ENCODE peak calls at places on chromosomes 5 and 9, in six cellular contexts. Y is esophagus squamous epithelium; G is body of pancreas; S is RWPE2; I is Caco-2; W is CD8-positive, alpha-beta T cell. M is an unnamed sample.

GRCh38 chr5:74638776-74639537 is 1.6 kb downstream of the ENC1 start:
- DNase-seq in Y (no peak), G (no peak), S (no peak), I (no peak), W (no peak), M (no peak)

GRCh38 chr9:120918931-120919638 is 7.5 kb downstream of the TRAF1 start:
- DNase-seq in Y (no peak), G (no peak), S (no peak), I (no peak), W (no peak), M (no peak)

GRCh38 chr9:13845460-13845859 is 468.5 kb downstream of the NFIB start:
- DNase-seq in Y (no peak), G (no peak), S (no peak), I (no peak), W (no peak), M (no peak)

GRCh38 chr5:8234179-8234578 is 365.2 kb downstream of the MTRR start:
- DNase-seq in Y (no peak), G (no peak), S (no peak), I (no peak), W (no peak), M (no peak)

GRCh38 chr5:56951131-56951945 is 585 bp downstream of the MIER3 start:
- DNase-seq in Y (no peak), G (peak; percentile 7), S (no peak), I (peak; percentile 49), W (peak; percentile 13), M (no peak)

GRCh38 chr5:179250561-179251225 is 94.6 kb downstream of the ADAMTS2 start:
- DNase-seq in Y (no peak), G (no peak), S (peak; percentile 31), I (peak; percentile 18), W (no peak), M (no peak)

GRCh38 chr9:80090317-80090716 is 518.6 kb downstream of the TLE4 start:
- DNase-seq in Y (no peak), G (no peak), S (no peak), I (no peak), W (no peak), M (no peak)

GRCh38 chr9:13863112-13863511 is 450.8 kb downstream of the NFIB start:
- DNase-seq in Y (no peak), G (peak; percentile 33), S (no peak), I (no peak), W (no peak), M (peak; percentile 48)

GRCh38 chr5:180154821-180155220 is 54.2 kb downstream of the RASGEF1C start:
- DNase-seq in Y (no peak), G (no peak), S (no peak), I (no peak), W (no peak), M (no peak)

GRCh38 chr5:149345892-149346222 is 558 bp downstream of the GRPEL2 start:
- DNase-seq in Y (no peak), G (no peak), S (no peak), I (no peak), W (peak; percentile 16), M (no peak)

GRCh38 chr9:2837915-2838314 is 6.0 kb downstream of the PUM3 start:
- DNase-seq in Y (no peak), G (no peak), S (no peak), I (no peak), W (no peak), M (no peak)

GRCh38 chr5:143311955-143312354 is 91.5 kb downstream of the NR3C1 start:
- DNase-seq in Y (no peak), G (no peak), S (no peak), I (no peak), W (no peak), M (no peak)
- H3K36me3 ChIP-seq in Y (peaks cover 4% of the 10 kb centered on the region), G (peaks cover 8% of the 10 kb centered on the region), S (peaks cover 61% of the 10 kb centered on the region), I (no peaks in the 10 kb centered on the region), W (peaks cover 23% of the 10 kb centered on the region), M (no peaks in the 10 kb centered on the region)

GRCh38 chr9:30519756-30520155 is 1864.7 kb upstream of the ACO1 start:
- DNase-seq in Y (no peak), G (no peak), S (no peak), I (no peak), W (no peak), M (no peak)
- H3K4me1 ChIP-seq in Y (no peaks in the 10 kb centered on the region), G (no peaks in the 10 kb centered on the region), S (no peaks in the 10 kb centered on the region), I (no peaks in the 10 kb centered on the region), W (no peaks in the 10 kb centered on the region), M (no peaks in the 10 kb centered on the region)

DNA sequence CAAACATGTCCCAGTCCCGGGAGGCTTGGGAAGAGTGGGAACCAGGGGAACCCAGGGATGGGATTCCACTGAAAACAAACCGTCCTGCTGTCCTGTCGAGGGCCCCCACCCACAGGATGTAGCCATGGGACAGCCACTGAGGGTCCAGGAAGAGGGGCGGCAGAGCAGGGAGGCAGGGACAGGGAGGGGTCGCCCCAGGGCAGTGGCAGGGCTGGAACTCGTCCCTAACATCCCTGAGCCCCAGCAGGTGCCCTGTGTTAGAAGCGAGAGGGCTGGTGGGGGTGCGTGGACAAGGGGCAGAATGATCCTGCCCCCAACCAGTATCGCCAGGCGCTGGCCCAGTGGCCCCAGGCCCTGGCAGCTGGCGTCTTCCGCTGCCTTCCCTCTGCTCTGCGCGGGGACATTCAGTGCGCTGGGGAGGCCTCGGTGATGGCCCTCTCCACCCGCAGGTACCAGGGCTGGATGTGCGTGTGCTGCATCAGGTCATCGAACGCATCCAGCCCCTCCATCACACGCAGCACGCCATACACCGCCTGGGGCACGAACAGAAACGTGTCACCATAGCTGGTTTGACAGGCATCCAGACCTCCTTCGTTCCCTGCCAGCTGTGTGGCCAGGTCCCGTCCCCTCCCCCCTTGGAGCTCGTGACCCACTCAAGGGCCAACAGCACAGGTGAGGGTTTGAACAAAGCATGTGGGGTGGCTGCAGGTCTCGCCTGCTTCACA is 6.6 kb downstream of the PTGES2 start:
- DNase-seq in Y (no peak), G (no peak), S (peak; percentile 54), I (peak; percentile 35), W (no peak), M (no peak)
- H3K36me3 ChIP-seq in Y (peaks cover 9% of the 10 kb centered on the region), G (peaks cover 11% of the 10 kb centered on the region), S (peaks cover 15% of the 10 kb centered on the region), I (peaks cover 4% of the 10 kb centered on the region), W (peaks cover 11% of the 10 kb centered on the region), M (peaks cover 38% of the 10 kb centered on the region)

GRCh38 chr5:172679621-172680212 is 38.7 kb downstream of the NEURL1B start:
- DNase-seq in Y (no peak), G (no peak), S (no peak), I (peak; percentile 55), W (no peak), M (no peak)
- H3K4me1 ChIP-seq in Y (peaks cover 14% of the 10 kb centered on the region), G (peaks cover 7% of the 10 kb centered on the region), S (no peaks in the 10 kb centered on the region), I (peaks cover 15% of the 10 kb centered on the region), W (no peaks in the 10 kb centered on the region), M (no peaks in the 10 kb centered on the region)

GRCh38 chr9:114560956-114561355 is 26.6 kb upstream of the ATP6V1G1 start:
- DNase-seq in Y (no peak), G (no peak), S (no peak), I (no peak), W (no peak), M (no peak)

GRCh38 chr9:114561771-114562170 is 25.8 kb upstream of the ATP6V1G1 start:
- DNase-seq in Y (no peak), G (no peak), S (no peak), I (no peak), W (no peak), M (no peak)

GRCh38 chr9:114570742-114571141 is 16.8 kb upstream of the ATP6V1G1 start:
- DNase-seq in Y (no peak), G (no peak), S (no peak), I (no peak), W (no peak), M (no peak)

GRCh38 chr9:114559830-114560520 is 27.6 kb upstream of the ATP6V1G1 start:
- DNase-seq in Y (no peak), G (no peak), S (no peak), I (no peak), W (no peak), M (no peak)

GRCh38 chr9:114565204-114565603 is 22.4 kb upstream of the ATP6V1G1 start:
- DNase-seq in Y (no peak), G (no peak), S (no peak), I (no peak), W (no peak), M (no peak)
- H3K36me3 ChIP-seq in Y (no peaks in the 10 kb centered on the region), G (no peaks in the 10 kb centered on the region), S (no peaks in the 10 kb centered on the region), I (no peaks in the 10 kb centered on the region), W (no peaks in the 10 kb centered on the region), M (no peaks in the 10 kb centered on the region)

GRCh38 chr9:109908459-109909390 is 128.7 kb downstream of the PALM2AKAP2 start:
- DNase-seq in Y (no peak), G (no peak), S (no peak), I (no peak), W (no peak), M (no peak)
- H3K4me1 ChIP-seq in Y (peaks cover 27% of the 10 kb centered on the region), G (no peaks in the 10 kb centered on the region), S (peaks cover 36% of the 10 kb centered on the region), I (no peaks in the 10 kb centered on the region), W (no peaks in the 10 kb centered on the region), M (peaks cover 60% of the 10 kb centered on the region)

GRCh38 chr5:52920929-52921328 is 68.2 kb upstream of the ITGA2 start:
- DNase-seq in Y (no peak), G (no peak), S (no peak), I (no peak), W (no peak), M (no peak)

GRCh38 chr5:52922384-52922783 is 66.8 kb upstream of the ITGA2 start:
- DNase-seq in Y (no peak), G (peak; percentile 8), S (peak; percentile 95), I (peak; percentile 40), W (no peak), M (no peak)

GRCh38 chr5:52928664-52929063 is 60.5 kb upstream of the ITGA2 start:
- DNase-seq in Y (no peak), G (no peak), S (no peak), I (no peak), W (no peak), M (no peak)

GRCh38 chr5:52925001-52925400 is 64.2 kb upstream of the ITGA2 start:
- DNase-seq in Y (no peak), G (no peak), S (no peak), I (no peak), W (no peak), M (no peak)

DNA sequence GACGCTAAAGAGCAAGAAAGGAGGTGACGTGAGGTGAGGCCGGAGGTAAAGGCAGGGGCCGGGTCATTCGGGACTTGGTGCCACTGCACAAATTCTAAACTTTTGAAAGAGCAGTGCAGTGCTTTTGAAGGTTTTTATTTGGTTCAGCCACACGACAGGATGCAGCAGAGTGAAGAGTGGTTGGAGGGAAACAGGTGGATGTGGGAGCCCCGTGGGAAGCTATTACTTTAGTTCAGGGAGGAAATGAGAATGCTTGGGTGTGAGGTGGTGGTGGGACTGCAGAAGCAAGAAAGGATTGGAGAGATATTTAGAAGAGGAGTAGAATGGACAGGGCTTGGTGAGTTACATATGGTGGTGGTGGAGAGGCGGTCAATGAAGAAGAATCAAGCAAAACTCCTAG is 64.7 kb upstream of the ITGA2 start:
- DNase-seq in Y (no peak), G (no peak), S (no peak), I (no peak), W (no peak), M (no peak)
- H3K36me3 ChIP-seq in Y (no peaks in the 10 kb centered on the region), G (no peaks in the 10 kb centered on the region), S (no peaks in the 10 kb centered on the region), I (no peaks in the 10 kb centered on the region), W (no peaks in the 10 kb centered on the region), M (no peaks in the 10 kb centered on the region)

M was measured in gastrocnemius medialis.